ENCODE peak calls at places on chromosomes 13 and 19, in five cellular contexts. E, L, T, I and U are unnamed samples.

GRCh38 chr13:41780736-41781708 is 179.9 kb downstream of the VWA8 start:
- DNase-seq in E (no peak), L (no peak), T (no peak), I (no peak), U (no peak)

GRCh38 chr13:108961542-108962125 is 332.2 kb downstream of the MYO16 start:
- DNase-seq in E (no peak), L (no peak), T (no peak), I (no peak), U (no peak)

GRCh38 chr13:95201814-95202521 is 99.3 kb downstream of the ABCC4 start:
- DNase-seq in E (no peak), L (no peak), T (no peak), I (no peak), U (no peak)

GRCh38 chr19:16021796-16022195 is 54.5 kb upstream of the TPM4 start:
- DNase-seq in E (no peak), L (peak; percentile 28), T (no peak), I (no peak), U (no peak)

GRCh38 chr13:113001251-113002140 is 32.5 kb downstream of the MCF2L start:
- DNase-seq in E (peak; percentile 68), L (no peak), T (no peak), I (peak; percentile 38), U (no peak)

GRCh38 chr19:33246729-33247440 is 21.2 kb upstream of the SLC7A10 start:
- DNase-seq in E (no peak), L (no peak), T (no peak), I (no peak), U (peak; percentile 37)

GRCh38 chr19:45809643-45810159 is 5.4 kb downstream of the RSPH6A start:
- DNase-seq in E (no peak), L (no peak), T (no peak), I (no peak), U (no peak)

GRCh38 chr19:16369664-16370576 is 45.3 kb downstream of the KLF2 start:
- DNase-seq in E (no peak), L (no peak), T (no peak), I (no peak), U (peak; percentile 44)

GRCh38 chr13:76879211-76879875 is 6.9 kb downstream of the KCTD12 start:
- DNase-seq in E (peak; percentile 38), L (peak; percentile 90), T (no peak), I (no peak), U (peak; percentile 93)

GRCh38 chr13:111230385-111230930 is 90.0 kb upstream of the TEX29 start:
- DNase-seq in E (no peak), L (no peak), T (no peak), I (no peak), U (no peak)

GRCh38 chr19:18898533-18899408 is 2.8 kb upstream of the CERS1 start:
- DNase-seq in E (no peak), L (peak; percentile 65), T (no peak), I (no peak), U (no peak)

GRCh38 chr19:35040826-35041547 is 534 bp upstream of the HPN start:
- DNase-seq in E (peak; percentile 96), L (peak; percentile 89), T (peak; percentile 45), I (peak; percentile 48), U (no peak)

GRCh38 chr19:15318241-15318691 is 14.1 kb downstream of the BRD4 start:
- DNase-seq in E (no peak), L (no peak), T (no peak), I (no peak), U (peak; percentile 69)

GRCh38 chr13:42847891-42848663 is 66.7 kb downstream of the FAM216B start:
- DNase-seq in E (no peak), L (no peak), T (no peak), I (no peak), U (no peak)

GRCh38 chr19:40811478-40812341 is 12.7 kb downstream of the EGLN2 start:
- DNase-seq in E (no peak), L (no peak), T (no peak), I (no peak), U (peak; percentile 23)

GRCh38 chr19:42270346-42271044 is 1.4 kb downstream of the CIC start:
- DNase-seq in E (peak; percentile 63), L (peak; percentile 94), T (no peak), I (no peak), U (peak; percentile 87)

GRCh38 chr13:35349673-35350278 is 126.7 kb downstream of the MAB21L1 start:
- DNase-seq in E (no peak), L (no peak), T (no peak), I (no peak), U (no peak)

DNA sequence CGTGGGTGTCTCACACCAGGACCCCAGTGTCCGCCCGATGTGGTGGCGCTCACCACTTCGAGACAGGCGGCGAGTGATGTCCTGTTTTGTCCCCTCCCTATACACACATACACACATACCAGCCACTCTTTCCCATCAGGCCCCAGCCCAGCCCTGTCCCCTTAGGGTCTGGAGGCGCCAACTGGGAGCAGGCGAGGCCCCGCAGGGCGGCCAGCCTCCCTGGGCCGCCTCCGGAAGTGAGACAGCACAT is 38.1 kb upstream of the NANOS3 start:
- DNase-seq in E (no peak), L (no peak), T (no peak), I (no peak), U (no peak)
- TF ChIP-seq CTCF in E (no peak), L (no peak), T (no peak), I (no peak), U (no peak)

GRCh38 chr19:48630289-48631036 is 6.7 kb downstream of the DBP start:
- DNase-seq in E (peak; percentile 95), L (peak; percentile 81), T (peak; percentile 61), I (no peak), U (peak; percentile 49)
- TF ChIP-seq CTCF in E (peak; percentile 26), L (no peak), T (no peak), I (peak; percentile 23), U (peak; percentile 21)

GRCh38 chr13:51435002-51435578 is 17.7 kb downstream of the INTS6 start:
- DNase-seq in E (no peak), L (no peak), T (no peak), I (no peak), U (no peak)
- TF ChIP-seq CTCF in E (peak; percentile 19), L (peak; percentile 49), T (peak; percentile 67), I (peak; percentile 67), U (peak; percentile 73)

GRCh38 chr19:8815780-8816179 is 16.3 kb downstream of the ZNF558 start:
- DNase-seq in E (no peak), L (no peak), T (no peak), I (no peak), U (no peak)
- TF ChIP-seq CTCF in E (no peak), L (no peak), T (no peak), I (no peak), U (no peak)

GRCh38 chr13:33015791-33016323 is 366 bp upstream of the KL start:
- DNase-seq in E (peak; percentile 29), L (no peak), T (peak; percentile 59), I (no peak), U (no peak)

GRCh38 chr13:33017410-33017929 is 1.2 kb downstream of the KL start:
- DNase-seq in E (peak; percentile 59), L (peak; percentile 69), T (peak; percentile 62), I (no peak), U (peak; percentile 50)

GRCh38 chr13:33015275-33015674 is 948 bp upstream of the KL start:
- DNase-seq in E (no peak), L (no peak), T (peak; percentile 60), I (no peak), U (no peak)

GRCh38 chr13:33018886-33019285 is 2.7 kb downstream of the KL start:
- DNase-seq in E (no peak), L (no peak), T (no peak), I (no peak), U (no peak)

GRCh38 chr13:33016414-33017409 is at the start of gene KL:
- DNase-seq in E (peak; percentile 38), L (peak; percentile 66), T (peak; percentile 54), I (peak; percentile 22), U (peak; percentile 46)
- TF ChIP-seq CTCF in E (no peak), L (no peak), T (no peak), I (no peak), U (no peak)